ENCODE peak calls at places on chromosomes 1 and 21, in five cellular contexts. A is GM12865, Y is GM13976, G is fibroblast of lung, D is heart left ventricle. W is an unnamed sample.

GRCh38 chr1:77929806-77930205 is 41.4 kb downstream of the NEXN start:
- DNase-seq in A (no peak), Y (no peak), G (no peak), D (no peak), W (no peak)

GRCh38 chr1:59076612-59077011 is 220.3 kb upstream of the FGGY start:
- DNase-seq in A (no peak), Y (no peak), G (no peak), D (no peak), W (no peak)

GRCh38 chr1:203559523-203559922 is 65.6 kb downstream of the OPTC start:
- DNase-seq in A (no peak), Y (no peak), G (peak), D (no peak), W (no peak)

GRCh38 chr1:9078035-9078948 is 8.9 kb upstream of the SLC2A5 start:
- DNase-seq in A (peak), Y (no peak), G (peak), D (no peak), W (no peak)

GRCh38 chr1:186849824-186850223 is 21.1 kb downstream of the PLA2G4A start:
- DNase-seq in A (peak), Y (no peak), G (no peak), D (no peak), W (no peak)

GRCh38 chr1:229165327-229165726 is 105.6 kb upstream of the RAB4A start:
- DNase-seq in A (peak), Y (no peak), G (no peak), D (no peak), W (no peak)

GRCh38 chr1:39902121-39902807 is 547 bp upstream of the MYCL start:
- DNase-seq in A (peak), Y (peak), G (peak), D (peak), W (peak)

GRCh38 chr21:43370091-43370658 is 56.8 kb downstream of the SIK1 start:
- DNase-seq in A (no peak), Y (no peak), G (peak), D (no peak), W (no peak)

GRCh38 chr21:36849461-36849860 is 117.0 kb downstream of the HLCS start:
- DNase-seq in A (no peak), Y (no peak), G (no peak), D (no peak), W (no peak)

GRCh38 chr1:160874935-160875334 is 10.0 kb downstream of the ITLN1 start:
- DNase-seq in A (no peak), Y (no peak), G (no peak), D (no peak), W (no peak)

GRCh38 chr1:1618396-1619068 is 3.2 kb downstream of the MIB2 start:
- DNase-seq in A (no peak), Y (no peak), G (no peak), D (peak), W (no peak)

GRCh38 chr1:168583571-168583970 is 7.2 kb downstream of the XCL1 start:
- DNase-seq in A (no peak), Y (no peak), G (peak), D (no peak), W (no peak)

GRCh38 chr1:10186453-10187319 is 23.7 kb upstream of the KIF1B start:
- DNase-seq in A (no peak), Y (no peak), G (no peak), D (no peak), W (no peak)

GRCh38 chr1:204623894-204624361 is 61.6 kb downstream of the LRRN2 start:
- DNase-seq in A (peak), Y (no peak), G (no peak), D (no peak), W (no peak)
- TF ChIP-seq CTCF in A (peak), Y (no peak), G (peak), D (no peak), W (no peak)

GRCh38 chr21:29164330-29164942 is 34.0 kb downstream of the MAP3K7CL start:
- DNase-seq in A (peak), Y (peak), G (peak), D (no peak), W (peak)
- TF ChIP-seq CTCF in A (peak), Y (peak), G (peak), D (peak), W (peak)

GRCh38 chr1:24778141-24778540 is 32.9 kb downstream of the CLIC4 start:
- DNase-seq in A (no peak), Y (no peak), G (no peak), D (no peak), W (no peak)

GRCh38 chr1:24776821-24777220 is 31.6 kb downstream of the CLIC4 start:
- DNase-seq in A (no peak), Y (no peak), G (no peak), D (no peak), W (no peak)

GRCh38 chr1:24782689-24783088 is 37.4 kb downstream of the CLIC4 start:
- DNase-seq in A (no peak), Y (no peak), G (no peak), D (no peak), W (no peak)

GRCh38 chr1:24783713-24784112 is 38.5 kb downstream of the CLIC4 start:
- DNase-seq in A (no peak), Y (no peak), G (no peak), D (no peak), W (no peak)

DNA sequence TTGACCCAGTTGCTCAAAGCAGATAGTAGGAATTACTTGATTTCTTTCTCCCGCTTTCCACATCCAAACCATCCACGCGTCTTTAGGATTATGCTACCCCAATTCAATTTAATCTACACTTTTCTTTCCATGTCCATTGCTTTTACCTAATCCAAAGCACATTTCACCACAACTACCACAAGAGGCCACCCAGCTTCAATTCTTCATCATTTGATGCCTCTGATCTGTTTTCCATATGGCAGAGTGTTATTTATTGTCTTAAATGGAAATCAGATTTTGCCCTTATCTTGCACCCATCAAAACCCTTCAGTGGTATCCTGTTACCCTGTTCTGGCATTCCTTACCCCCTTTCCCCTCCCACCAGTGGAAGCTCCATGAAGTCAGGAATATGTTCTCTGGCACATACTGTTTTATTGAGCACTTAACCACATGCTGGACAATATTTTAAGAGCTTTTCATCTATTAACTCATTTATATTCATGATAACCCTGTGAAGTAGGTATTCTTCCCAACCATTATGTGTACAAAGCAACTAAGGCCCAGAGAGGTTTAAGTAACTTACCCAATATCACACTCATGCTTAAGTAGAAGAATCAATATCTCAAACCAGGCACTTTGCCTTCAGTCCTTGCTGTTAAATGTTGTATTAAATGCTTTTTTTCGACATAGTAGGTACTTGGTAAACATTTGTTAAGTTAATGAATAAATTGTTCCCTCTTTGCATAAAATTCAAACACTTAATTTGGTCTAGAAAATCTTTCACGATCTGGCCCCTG is 34.6 kb downstream of the CLIC4 start:
- DNase-seq in A (no peak), Y (no peak), G (no peak), D (no peak), W (no peak)
- TF ChIP-seq CTCF in A (no peak), Y (no peak), G (peak), D (peak), W (no peak)

GRCh38 chr1:194118086-194118485 is 931.7 kb upstream of the B3GALT2 start:
- DNase-seq in A (no peak), Y (no peak), G (no peak), D (peak), W (no peak)

GRCh38 chr1:194114288-194114687 is 927.9 kb upstream of the B3GALT2 start:
- DNase-seq in A (no peak), Y (no peak), G (no peak), D (no peak), W (no peak)

GRCh38 chr1:194117582-194117981 is 931.2 kb upstream of the B3GALT2 start:
- DNase-seq in A (peak), Y (no peak), G (no peak), D (peak), W (no peak)
- TF ChIP-seq CTCF in A (no peak), Y (no peak), G (no peak), D (no peak), W (no peak)

W was measured in GM20000.